ENCODE peak calls at places on chromosomes 2 and 18, in four cellular contexts. Q is endodermal cell; K is activated naive CD8-positive, alpha-beta T cell treated with anti-CD3 and anti-CD28 coated beads, Interleukin-2, amount 50 U/mL, for 24 hours; R is CD8-positive, alpha-beta T cell. Z is an unnamed sample.

GRCh38 chr18:56568986-56569385 is 69.4 kb downstream of the TXNL1 start:
- DNase-seq in Q (no peak), R (no peak), K (no peak), Z (no peak)

GRCh38 chr2:240949791-240950705 is 43.9 kb downstream of the CROCC2 start:
- DNase-seq in K (no peak), R (no peak), Q (peak; percentile 13), Z (no peak)

GRCh38 chr18:23259701-23260661 is 124.7 kb downstream of the CABLES1 start:
- DNase-seq in K (peak; percentile 29), R (no peak), Q (peak; percentile 94), Z (peak; percentile 66)

GRCh38 chr2:151297882-151298281 is 8.4 kb upstream of the NMI start:
- DNase-seq in R (no peak), K (no peak), Q (no peak), Z (no peak)

GRCh38 chr2:1986598-1986997 is 242.3 kb upstream of the PXDN start:
- DNase-seq in Q (no peak), K (no peak), R (no peak), Z (no peak)

GRCh38 chr2:59449264-59449663 is 1104.2 kb downstream of the BCL11A start:
- DNase-seq in R (no peak), Q (peak; percentile 55), K (no peak), Z (no peak)

GRCh38 chr2:47003641-47004427 is 88.2 kb upstream of the MCFD2 start:
- DNase-seq in K (no peak), Q (no peak), R (no peak), Z (no peak)

GRCh38 chr2:6417050-6417449 is 448.7 kb downstream of the CMPK2 start:
- DNase-seq in R (no peak), Q (no peak), K (no peak), Z (no peak)

GRCh38 chr18:59696311-59697235 is 650 bp downstream of the CCBE1 start:
- DNase-seq in K (no peak), Q (peak; percentile 88), R (no peak), Z (peak; percentile 65)

GRCh38 chr18:79483971-79484491 is 88.3 kb downstream of the NFATC1 start:
- DNase-seq in Q (no peak), K (no peak), R (no peak), Z (no peak)

GRCh38 chr18:36633961-36634412 is 194.8 kb downstream of the TPGS2 start:
- DNase-seq in K (no peak), Q (no peak), R (no peak), Z (no peak)

GRCh38 chr2:176001903-176002683 is at the start of gene LNPK:
- DNase-seq in Q (peak; percentile 98), K (peak; percentile 91), R (peak; percentile 91), Z (peak; percentile 87)

GRCh38 chr2:9763356-9764152 is 79.7 kb upstream of the TAF1B start:
- DNase-seq in R (no peak), Q (no peak), K (no peak), Z (peak; percentile 66)

GRCh38 chr2:3839489-3839888 is 136.1 kb downstream of the DCDC2C start:
- DNase-seq in K (no peak), R (no peak), Q (no peak), Z (no peak)

Z was measured in fibroblast of lung.